ENCODE peak calls at places on chromosome 1, in four cellular contexts. F is nephron progenitor cell; C is NCI-H774; U is CD4-positive, alpha-beta T cell. D is an unnamed sample.

GRCh38 chr1:202801169-202801568 is 7.1 kb downstream of the KDM5B start:
- DNase-seq in C (no peak), F (no peak), U (no peak), D (no peak)

GRCh38 chr1:226912587-226913176 is 27.4 kb upstream of the COQ8A start:
- DNase-seq in U (peak; percentile 19), C (no peak), F (peak; percentile 54), D (no peak)

GRCh38 chr1:155706101-155706619 is 17.3 kb downstream of the DAP3 start:
- DNase-seq in C (no peak), F (no peak), U (no peak), D (no peak)

GRCh38 chr1:67570473-67571143 is 114.4 kb upstream of the GADD45A start:
- DNase-seq in F (no peak), C (no peak), U (no peak), D (no peak)

GRCh38 chr1:207336559-207337467 is 15.3 kb downstream of the CD55 start:
- DNase-seq in F (no peak), C (peak; percentile 65), U (no peak), D (no peak)

GRCh38 chr1:56958526-56958925 is 7.3 kb downstream of the C8B start:
- DNase-seq in C (no peak), U (no peak), F (no peak), D (no peak)

GRCh38 chr1:230743874-230744273 is 3.3 kb upstream of the CAPN9 start:
- DNase-seq in U (no peak), F (no peak), C (no peak), D (no peak)

GRCh38 chr1:22131875-22132486 is 10.9 kb downstream of the WNT4 start:
- DNase-seq in C (peak; percentile 6), U (peak; percentile 21), F (peak; percentile 84), D (no peak)

GRCh38 chr1:33005117-33005811 is 31.4 kb downstream of the AK2 start:
- DNase-seq in C (no peak), F (no peak), U (no peak), D (no peak)

GRCh38 chr1:225848044-225848955 is 33.9 kb downstream of the TMEM63A start:
- DNase-seq in U (no peak), F (peak; percentile 55), C (no peak), D (no peak)

GRCh38 chr1:231192620-231193163 is 30.8 kb downstream of the TRIM67 start:
- DNase-seq in F (no peak), U (no peak), C (no peak), D (peak; percentile 6)

GRCh38 chr1:175792126-175792525 is 48.7 kb upstream of the TNR start:
- DNase-seq in U (no peak), F (no peak), C (no peak), D (no peak)

GRCh38 chr1:45584351-45585109 is 689 bp downstream of the NASP start:
- DNase-seq in U (peak; percentile 80), F (peak; percentile 96), C (peak; percentile 97), D (peak; percentile 65)

GRCh38 chr1:193102662-193103061 is 2.6 kb downstream of the GLRX2 start:
- DNase-seq in C (no peak), F (no peak), U (no peak), D (no peak)

GRCh38 chr1:40651138-40651857 is 14.2 kb downstream of the RIMS3 start:
- DNase-seq in F (no peak), U (no peak), C (no peak), D (no peak)

GRCh38 chr1:183609313-183609712 is 19.1 kb upstream of the NCF2 start:
- DNase-seq in C (no peak), F (no peak), U (no peak), D (no peak)

GRCh38 chr1:192907545-192908243 is 98.9 kb downstream of the RGS2 start:
- DNase-seq in F (no peak), U (no peak), C (no peak), D (no peak)

GRCh38 chr1:15788624-15789301 is 18.7 kb downstream of the UQCRHL start:
- DNase-seq in C (no peak), F (no peak), U (no peak), D (no peak)

GRCh38 chr1:156949127-156949526 is 28.7 kb downstream of the LRRC71 start:
- DNase-seq in F (no peak), C (no peak), U (no peak), D (no peak)

GRCh38 chr1:79198841-79199240 is 192.3 kb upstream of the ADGRL4 start:
- DNase-seq in U (no peak), F (no peak), C (no peak), D (no peak)

GRCh38 chr1:61120998-61121397 is 38.6 kb downstream of the NFIA start:
- DNase-seq in C (no peak), F (no peak), U (no peak), D (no peak)

GRCh38 chr1:207073906-207074820 is 14.5 kb upstream of the C4BPB start:
- DNase-seq in C (no peak), U (no peak), F (no peak), D (no peak)

GRCh38 chr1:17274186-17275170 is 25.6 kb downstream of the PADI3 start:
- DNase-seq in F (peak; percentile 83), C (no peak), U (no peak), D (no peak)

GRCh38 chr1:229788004-229788403 is 162.0 kb downstream of the URB2 start:
- DNase-seq in C (no peak), U (no peak), F (no peak), D (no peak)

GRCh38 chr1:117605164-117605810 is 561 bp upstream of the TENT5C start:
- DNase-seq in U (no peak), F (peak; percentile 51), C (no peak), D (no peak)

D was measured in smooth muscle cell of the brain vasculature.